ENCODE peak calls at places on chromosomes 16 and 17, in four cellular contexts. One of them, this sample, is unnamed.
A peak's percentile ranks its signal among the peaks of the same experiment; 100 is the strongest.

GRCh38 chr16:85601730-85602401 is 11.3 kb upstream of the GSE1 start:
- DNase-seq in IMR-90: peak; percentile 24
- DNase-seq in H9: no peak
- DNase-seq in H1: no peak
- DNase-seq in this sample: peak; percentile 66

GRCh38 chr16:4980691-4981090 is 22.6 kb downstream of the SEC14L5 start:
- DNase-seq in IMR-90: no peak
- DNase-seq in H9: no peak
- DNase-seq in H1: no peak
- DNase-seq in this sample: no peak

GRCh38 chr17:76270770-76271668 is 5.9 kb downstream of the UBALD2 start:
- DNase-seq in IMR-90: no peak
- DNase-seq in H9: no peak
- DNase-seq in H1: no peak
- DNase-seq in this sample: no peak

GRCh38 chr16:86758932-86759331 is 180.6 kb downstream of the FOXL1 start:
- DNase-seq in IMR-90: no peak
- DNase-seq in H9: no peak
- DNase-seq in H1: no peak
- DNase-seq in this sample: no peak

GRCh38 chr16:71645450-71645849 is 19.5 kb downstream of the MARVELD3 start:
- DNase-seq in IMR-90: peak; percentile 38
- DNase-seq in H9: no peak
- DNase-seq in H1: no peak
- DNase-seq in this sample: peak; percentile 63

GRCh38 chr17:40556198-40556661 is 9.0 kb downstream of the CCR7 start:
- DNase-seq in IMR-90: no peak
- DNase-seq in H9: no peak
- DNase-seq in H1: no peak
- DNase-seq in this sample: no peak

GRCh38 chr16:49828545-49829267 is 27.2 kb downstream of the ZNF423 start:
- DNase-seq in IMR-90: no peak
- DNase-seq in H9: no peak
- DNase-seq in H1: no peak
- DNase-seq in this sample: no peak

GRCh38 chr16:66159987-66160386 is 206.5 kb upstream of the CDH5 start:
- DNase-seq in IMR-90: peak; percentile 30
- DNase-seq in H9: no peak
- DNase-seq in H1: no peak
- DNase-seq in this sample: no peak

GRCh38 chr16:12971216-12971615 is 69.8 kb downstream of the SHISA9 start:
- DNase-seq in IMR-90: no peak
- DNase-seq in H9: no peak
- DNase-seq in H1: peak; percentile 5
- DNase-seq in this sample: peak; percentile 59

GRCh38 chr17:17176341-17176740 is 29.8 kb downstream of the PLD6 start:
- DNase-seq in IMR-90: no peak
- DNase-seq in H9: no peak
- DNase-seq in H1: no peak
- DNase-seq in this sample: no peak

GRCh38 chr16:12137344-12138094 is 161.0 kb downstream of the SNX29 start:
- DNase-seq in IMR-90: no peak
- DNase-seq in H9: no peak
- DNase-seq in H1: no peak
- DNase-seq in this sample: no peak

GRCh38 chr16:72859581-72859980 is 188.3 kb downstream of the ZFHX3 start:
- DNase-seq in IMR-90: no peak
- DNase-seq in H9: no peak
- DNase-seq in H1: no peak
- DNase-seq in this sample: no peak

GRCh38 chr17:80169784-80170500 is at the start of gene CARD14:
- DNase-seq in IMR-90: no peak
- DNase-seq in H9: peak; percentile 28
- DNase-seq in H1: no peak
- DNase-seq in this sample: no peak

GRCh38 chr17:65531508-65532431 is 29.7 kb downstream of the AXIN2 start:
- DNase-seq in IMR-90: peak; percentile 67
- DNase-seq in H9: no peak
- DNase-seq in H1: no peak
- DNase-seq in this sample: peak; percentile 91

GRCh38 chr17:61265397-61265796 is 134.2 kb upstream of the TBX2 start:
- DNase-seq in IMR-90: no peak
- DNase-seq in H9: no peak
- DNase-seq in H1: no peak
- DNase-seq in this sample: no peak

GRCh38 chr16:14539156-14539555 is 90.9 kb downstream of the PARN start:
- DNase-seq in IMR-90: no peak
- DNase-seq in H9: no peak
- DNase-seq in H1: no peak
- DNase-seq in this sample: no peak

GRCh38 chr17:60102632-60103047 is 23.9 kb upstream of the HEATR6 start:
- DNase-seq in IMR-90: peak; percentile 79
- DNase-seq in H9: no peak
- DNase-seq in H1: no peak
- DNase-seq in this sample: no peak

GRCh38 chr17:72634621-72635020 is 457.9 kb downstream of the SLC39A11 start:
- DNase-seq in IMR-90: no peak
- DNase-seq in H9: no peak
- DNase-seq in H1: no peak
- DNase-seq in this sample: no peak

GRCh38 chr17:12730931-12731521 is 58.3 kb upstream of the ARHGAP44 start:
- DNase-seq in IMR-90: peak; percentile 78
- DNase-seq in H9: peak; percentile 89
- DNase-seq in H1: no peak
- DNase-seq in this sample: peak; percentile 99

GRCh38 chr16:85386467-85387170 is 226.5 kb upstream of the GSE1 start:
- DNase-seq in IMR-90: no peak
- DNase-seq in H9: no peak
- DNase-seq in H1: no peak
- DNase-seq in this sample: no peak

GRCh38 chr16:12028220-12028619 is 51.7 kb downstream of the SNX29 start:
- DNase-seq in IMR-90: no peak
- DNase-seq in H9: no peak
- DNase-seq in H1: no peak
- DNase-seq in this sample: no peak

GRCh38 chr16:9932000-9932399 is 250.2 kb downstream of the GRIN2A start:
- DNase-seq in IMR-90: no peak
- DNase-seq in H9: no peak
- DNase-seq in H1: no peak
- DNase-seq in this sample: no peak

GRCh38 chr17:82876149-82876548 is 36.3 kb upstream of the ZNF750 start:
- DNase-seq in IMR-90: peak; percentile 57
- DNase-seq in H9: no peak
- DNase-seq in H1: no peak
- DNase-seq in this sample: peak; percentile 23

GRCh38 chr17:50348522-50349240 is 2.8 kb downstream of the XYLT2 start:
- DNase-seq in IMR-90: peak; percentile 53
- DNase-seq in H9: peak; percentile 23
- DNase-seq in H1: no peak
- DNase-seq in this sample: no peak

GRCh38 chr16:2339521-2340484 is 725 bp downstream of the ABCA3 start:
- DNase-seq in IMR-90: no peak
- DNase-seq in H9: peak; percentile 63
- DNase-seq in H1: no peak
- DNase-seq in this sample: peak; percentile 22

GRCh38 chr16:69888005-69888560 is 63.1 kb upstream of the CLEC18A start:
- DNase-seq in IMR-90: no peak
- DNase-seq in H9: no peak
- DNase-seq in H1: no peak
- DNase-seq in this sample: no peak

GRCh38 chr17:45410144-45411091 is 22.3 kb downstream of the ARHGAP27 start:
- DNase-seq in IMR-90: no peak
- DNase-seq in H9: no peak
- DNase-seq in H1: no peak
- DNase-seq in this sample: no peak

GRCh38 chr17:32772453-32773025 is 104.4 kb downstream of the MYO1D start:
- DNase-seq in IMR-90: no peak
- DNase-seq in H9: no peak
- DNase-seq in H1: no peak
- DNase-seq in this sample: no peak

GRCh38 chr16:57656342-57656955 is 11.7 kb upstream of the ADGRG3 start:
- DNase-seq in IMR-90: no peak
- DNase-seq in H9: no peak
- DNase-seq in H1: no peak
- DNase-seq in this sample: no peak

GRCh38 chr17:57782642-57783337 is 37.7 kb upstream of the CCDC182 start:
- DNase-seq in IMR-90: no peak
- DNase-seq in H9: peak; percentile 60
- DNase-seq in H1: no peak
- DNase-seq in this sample: peak; percentile 26

GRCh38 chr17:80481284-80482057 is 5.1 kb upstream of the NPTX1 start:
- DNase-seq in IMR-90: no peak
- DNase-seq in H9: no peak
- DNase-seq in H1: no peak
- DNase-seq in this sample: no peak

GRCh38 chr17:35735036-35735805 is 3.8 kb downstream of the RASL10B start:
- DNase-seq in IMR-90: no peak
- DNase-seq in H9: no peak
- DNase-seq in H1: no peak
- DNase-seq in this sample: no peak
- H4K5ac ChIP-seq in IMR-90: no peak overlapping the region
- H4K5ac ChIP-seq in H9: no peak overlapping the region
- H4K5ac ChIP-seq in H1: no peak overlapping the region
- H4K5ac ChIP-seq in this sample: no peak overlapping the region

DNA sequence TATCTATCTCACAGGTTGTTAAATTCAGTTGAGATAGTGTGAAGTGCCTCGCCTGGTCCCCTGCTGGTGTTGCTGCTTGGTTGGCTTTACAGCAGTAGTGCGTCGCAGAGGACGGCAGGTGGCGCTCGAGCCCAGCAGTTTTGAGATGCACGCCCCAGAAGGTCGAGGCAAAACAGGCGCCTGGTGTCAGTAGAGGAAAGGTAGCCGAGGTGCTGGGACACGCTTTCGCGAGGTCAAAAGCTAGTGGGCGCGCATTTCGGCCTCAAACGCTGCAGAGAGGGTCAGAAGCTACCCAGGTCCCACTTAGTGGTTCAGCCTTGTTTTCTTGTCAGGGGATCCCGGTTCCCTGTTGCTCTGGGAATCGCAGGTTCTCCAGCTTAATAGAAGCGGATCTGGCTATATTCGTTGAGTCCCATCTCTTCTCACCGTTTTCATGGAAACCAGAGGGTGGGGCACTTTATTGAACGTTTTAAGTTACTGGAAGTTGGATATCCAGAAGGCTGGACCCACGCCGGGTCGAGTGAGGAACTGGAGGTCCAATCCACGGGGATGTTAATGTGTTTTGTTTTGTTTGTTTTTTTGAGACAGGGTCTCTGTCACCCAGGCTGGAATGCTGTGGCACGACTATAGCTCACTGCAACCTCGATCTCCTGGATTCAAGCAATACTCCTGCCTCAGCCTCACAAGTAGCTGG is 10.3 kb upstream of the ZFP90 start:
- DNase-seq in IMR-90: peak; percentile 64
- DNase-seq in H9: peak; percentile 93
- DNase-seq in H1: peak; percentile 74
- DNase-seq in this sample: peak; percentile 94
- H3K56ac ChIP-seq in IMR-90: no peak overlapping the region
- H3K56ac ChIP-seq in H9: no peak overlapping the region
- H3K56ac ChIP-seq in H1: no peak overlapping the region
- H3K56ac ChIP-seq in this sample: peak overlapping the region; percentile 37

DNA sequence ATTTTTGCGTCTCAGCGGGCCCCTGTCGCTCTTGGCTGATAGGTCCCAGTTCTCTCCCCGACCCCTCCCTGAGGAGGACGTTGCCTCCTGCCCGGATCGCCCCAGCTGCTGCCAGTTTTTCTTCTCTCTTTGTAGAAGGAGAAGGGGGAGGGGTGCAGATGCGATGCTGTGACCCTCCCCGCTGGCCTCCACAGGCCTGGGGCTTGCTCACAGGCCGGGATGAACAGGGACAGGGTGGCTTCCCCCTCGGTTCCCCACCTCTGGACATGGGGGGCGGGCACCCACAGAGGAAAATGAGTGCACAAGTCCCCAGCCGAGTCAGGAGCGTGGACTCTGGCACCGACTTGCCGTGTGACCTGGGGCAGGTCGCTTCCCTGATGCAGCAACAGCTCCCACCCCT is 53.5 kb upstream of the ZC3H18 start:
- DNase-seq in IMR-90: no peak
- DNase-seq in H9: no peak
- DNase-seq in H1: no peak
- DNase-seq in this sample: no peak
- H3K18ac ChIP-seq in IMR-90: no peak overlapping the region
- H3K18ac ChIP-seq in H9: no peak overlapping the region
- H3K18ac ChIP-seq in H1: no peak overlapping the region
- H3K18ac ChIP-seq in this sample: no peak overlapping the region

GRCh38 chr16:53530741-53531140 is 27.7 kb upstream of the AKTIP start:
- DNase-seq in IMR-90: no peak
- DNase-seq in H9: no peak
- DNase-seq in H1: no peak
- DNase-seq in this sample: no peak
- H4K5ac ChIP-seq in IMR-90: no peak overlapping the region
- H4K5ac ChIP-seq in H9: no peak overlapping the region
- H4K5ac ChIP-seq in H1: no peak overlapping the region
- H4K5ac ChIP-seq in this sample: no peak overlapping the region

DNA sequence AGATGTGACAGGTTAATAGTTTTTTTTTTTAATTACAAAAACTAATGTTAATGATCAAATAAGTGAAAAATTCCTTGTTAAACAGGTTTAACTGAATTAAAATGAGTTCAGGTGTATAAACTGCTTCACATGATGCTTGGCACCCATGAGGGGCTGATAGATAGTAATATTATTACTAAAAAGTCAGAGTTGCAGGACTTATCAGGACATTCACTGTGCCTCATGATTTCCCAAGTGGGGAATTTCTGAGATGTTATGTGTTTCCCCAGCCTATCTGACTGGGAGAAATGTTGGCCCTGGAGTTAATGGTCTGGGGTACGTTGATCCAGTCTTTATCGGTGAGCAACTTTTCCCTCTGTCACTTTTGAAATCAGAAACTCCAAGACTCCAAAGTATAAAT is 102.1 kb downstream of the PLCG2 start:
- DNase-seq in IMR-90: no peak
- DNase-seq in H9: no peak
- DNase-seq in H1: no peak
- DNase-seq in this sample: no peak
- H3K56ac ChIP-seq in IMR-90: no peak overlapping the region
- H3K56ac ChIP-seq in H9: no peak overlapping the region
- H3K56ac ChIP-seq in H1: no peak overlapping the region
- H3K56ac ChIP-seq in this sample: no peak overlapping the region

This sample was measured in mesendoderm.